ENCODE peak calls at places on chromosomes 6 and 20, in eight cellular contexts. A is ovary; W is central memory CD4-positive, alpha-beta T cell; T is CD4-positive, alpha-beta T cell; L is type B pancreatic cell; D is activated naive CD4-positive, alpha-beta T cell treated with Interleukin-2 at 50 U/mL for 16 hours; M is NCI-H1105; Y is NCI-H1417. X is an unnamed sample.

GRCh38 chr6:12546659-12546987 is 169.9 kb upstream of the PHACTR1 start:
- DNase-seq in W (no peak), A (no peak), Y (no peak), D (no peak), L (no peak), M (no peak), T (no peak), X (no peak)

GRCh38 chr6:75203721-75204120 is 2.1 kb downstream of the COL12A1 start:
- DNase-seq in D (no peak), W (no peak), M (no peak), Y (no peak), L (no peak), T (no peak), A (peak), X (no peak)

GRCh38 chr6:52543262-52543661 is 33.6 kb downstream of the TRAM2 start:
- DNase-seq in M (no peak), D (no peak), Y (no peak), A (no peak), L (no peak), W (no peak), T (no peak), X (no peak)

GRCh38 chr20:16574656-16575355 is 1.6 kb upstream of the KIF16B start:
- DNase-seq in A (peak), T (peak), M (no peak), W (peak), Y (peak), L (peak), D (peak), X (no peak)

GRCh38 chr6:73515204-73516101 is 5.4 kb downstream of the EEF1A1 start:
- DNase-seq in W (peak), Y (peak), A (peak), L (no peak), D (peak), M (peak), T (peak), X (no peak)

GRCh38 chr6:164928366-164929154 is 380.8 kb downstream of the C6orf118 start:
- DNase-seq in M (peak), L (no peak), T (no peak), A (no peak), Y (no peak), W (no peak), D (no peak), X (no peak)

GRCh38 chr6:105500693-105501092 is 97.8 kb upstream of the PREP start:
- DNase-seq in D (no peak), Y (no peak), A (no peak), T (no peak), L (no peak), W (no peak), M (no peak), X (no peak)

GRCh38 chr6:49570474-49571079 is 20.1 kb downstream of the C6orf141 start:
- DNase-seq in M (no peak), D (no peak), W (no peak), Y (no peak), A (no peak), L (no peak), T (no peak), X (no peak)

GRCh38 chr6:24403501-24403824 is 727 bp downstream of the MRS2 start:
- DNase-seq in M (no peak), D (no peak), Y (no peak), T (no peak), L (no peak), W (no peak), A (no peak), X (no peak)

GRCh38 chr6:167733740-167734661 is 92.7 kb upstream of the AFDN start:
- DNase-seq in L (peak), W (no peak), A (no peak), Y (peak), M (no peak), T (no peak), D (no peak), X (no peak)